ENCODE peak calls at places on chromosomes 11 and 22, in eight cellular contexts. M is iris pigment epithelial cell; D is Kasumi-1; U is stimulated activated CD4-positive, alpha-beta T cell treated with anti-CD3 and anti-CD28 coated beads, Interleukin-2, amount 100 ng/mL, for 4 hours; Y is memory B cell; R is RPMI8226; Z is type B pancreatic cell; J is activated effector memory CD4-positive, alpha-beta T cell treated with Interleukin-2 at 50 U/mL for 16 hours. H is an unnamed sample.

GRCh38 chr11:72613977-72614376 is 60.2 kb downstream of the PDE2A start:
- DNase-seq in M (no peak), D (peak; percentile 98), U (no peak), Y (peak; percentile 72), R (peak; percentile 68), Z (no peak), J (no peak), H (peak; percentile 86)

GRCh38 chr22:32469799-32470212 is 4.8 kb upstream of the FBXO7 start:
- DNase-seq in M (peak; percentile 81), D (no peak), U (no peak), Y (no peak), R (peak; percentile 23), Z (no peak), J (no peak), H (no peak)

GRCh38 chr11:61545341-61545740 is 35.5 kb downstream of the SYT7 start:
- DNase-seq in M (peak; percentile 18), D (peak; percentile 46), U (no peak), Y (no peak), R (peak; percentile 48), Z (no peak), J (no peak), H (peak; percentile 50)

GRCh38 chr11:134702827-134703226 is 290.8 kb upstream of the B3GAT1 start:
- DNase-seq in M (no peak), D (no peak), U (no peak), Y (no peak), R (no peak), Z (no peak), J (no peak), H (no peak)

GRCh38 chr11:63573881-63574855 is 11.0 kb upstream of the PLAAT2 start:
- DNase-seq in M (peak; percentile 72), D (peak; percentile 82), U (no peak), Y (no peak), R (peak; percentile 84), Z (no peak), J (no peak), H (no peak)

GRCh38 chr22:46710842-46711241 is 27.2 kb downstream of the CERK start:
- DNase-seq in M (no peak), D (no peak), U (no peak), Y (no peak), R (no peak), Z (no peak), J (no peak), H (no peak)

GRCh38 chr11:128424867-128425285 is 162.5 kb downstream of the ETS1 start:
- DNase-seq in M (no peak), D (no peak), U (no peak), Y (no peak), R (no peak), Z (no peak), J (no peak), H (no peak)

GRCh38 chr11:804599-804964 is 449 bp downstream of the PIDD1 start:
- DNase-seq in M (no peak), D (no peak), U (no peak), Y (no peak), R (no peak), Z (no peak), J (no peak), H (no peak)

GRCh38 chr22:32348031-32348611 is 9.5 kb upstream of the RFPL3 start:
- DNase-seq in M (no peak), D (no peak), U (no peak), Y (peak; percentile 3), R (no peak), Z (peak; percentile 37), J (no peak), H (no peak)

GRCh38 chr22:46758098-46758497 is 4.4 kb upstream of the TBC1D22A start:
- DNase-seq in M (no peak), D (peak; percentile 9), U (no peak), Y (no peak), R (no peak), Z (no peak), J (no peak), H (no peak)

GRCh38 chr11:73553266-73553665 is 44.6 kb downstream of the FAM168A start:
- DNase-seq in M (no peak), D (no peak), U (no peak), Y (no peak), R (no peak), Z (no peak), J (no peak), H (no peak)

GRCh38 chr11:124069429-124070401 is 28.6 kb upstream of the OR10G7 start:
- DNase-seq in M (peak; percentile 76), D (peak; percentile 73), U (peak; percentile 16), Y (peak; percentile 23), R (peak; percentile 28), Z (no peak), J (no peak), H (no peak)

GRCh38 chr11:64428685-64429084 is 69.7 kb downstream of the RPS6KA4 start:
- DNase-seq in M (no peak), D (no peak), U (no peak), Y (no peak), R (no peak), Z (no peak), J (no peak), H (no peak)

GRCh38 chr11:67441082-67441683 is 2.1 kb downstream of the CORO1B start:
- DNase-seq in M (no peak), D (no peak), U (no peak), Y (peak; percentile 35), R (peak; percentile 46), Z (no peak), J (no peak), H (no peak)

GRCh38 chr11:88979641-88980040 is 86.1 kb downstream of the GRM5 start:
- DNase-seq in M (peak; percentile 60), D (no peak), U (no peak), Y (no peak), R (no peak), Z (no peak), J (no peak), H (no peak)

GRCh38 chr22:34604312-34604711 is 461.6 kb upstream of the ISX start:
- DNase-seq in M (no peak), D (no peak), U (no peak), Y (no peak), R (no peak), Z (no peak), J (no peak), H (no peak)

GRCh38 chr22:33883961-33884808 is 36.1 kb downstream of the LARGE1 start:
- DNase-seq in M (peak; percentile 6), D (no peak), U (no peak), Y (no peak), R (no peak), Z (no peak), J (no peak), H (no peak)

GRCh38 chr22:41681616-41682015 is 7.1 kb downstream of the SNU13 start:
- DNase-seq in M (no peak), D (no peak), U (no peak), Y (no peak), R (no peak), Z (no peak), J (no peak), H (no peak)

GRCh38 chr11:68229601-68230000 is 16.5 kb upstream of the KMT5B start:
- DNase-seq in M (no peak), D (no peak), U (no peak), Y (no peak), R (no peak), Z (no peak), J (no peak), H (no peak)

GRCh38 chr11:33344611-33345010 is 87.4 kb downstream of the HIPK3 start:
- DNase-seq in M (peak; percentile 21), D (peak; percentile 67), U (no peak), Y (no peak), R (no peak), Z (no peak), J (no peak), H (no peak)

GRCh38 chr11:121964591-121964990 is 151.4 kb downstream of the BLID start:
- DNase-seq in M (peak; percentile 83), D (no peak), U (no peak), Y (no peak), R (no peak), Z (no peak), J (no peak), H (no peak)

GRCh38 chr11:75925785-75926164 is 110.8 kb downstream of the UVRAG start:
- DNase-seq in M (peak; percentile 28), D (no peak), U (no peak), Y (no peak), R (no peak), Z (no peak), J (no peak), H (no peak)

GRCh38 chr11:3165152-3165705 is at the start of gene OSBPL5:
- DNase-seq in M (peak; percentile 68), D (peak; percentile 7), U (peak; percentile 16), Y (no peak), R (peak; percentile 57), Z (no peak), J (peak; percentile 23), H (no peak)

GRCh38 chr22:26986051-26986881 is 328.9 kb downstream of the MIAT start:
- DNase-seq in M (no peak), D (no peak), U (no peak), Y (no peak), R (no peak), Z (no peak), J (no peak), H (no peak)

GRCh38 chr11:116144387-116144958 is 628.3 kb downstream of the BUD13 start:
- DNase-seq in M (no peak), D (no peak), U (no peak), Y (no peak), R (peak; percentile 12), Z (no peak), J (no peak), H (no peak)

GRCh38 chr11:9971894-9972293 is 308.0 kb downstream of the SWAP70 start:
- DNase-seq in M (no peak), D (no peak), U (no peak), Y (no peak), R (no peak), Z (no peak), J (no peak), H (no peak)

GRCh38 chr11:69044111-69045013 is 4.4 kb upstream of the TPCN2 start:
- DNase-seq in M (peak; percentile 71), D (peak; percentile 52), U (no peak), Y (no peak), R (peak; percentile 73), Z (no peak), J (no peak), H (no peak)

GRCh38 chr22:46509416-46510089 is 27.9 kb downstream of the CELSR1 start:
- DNase-seq in M (no peak), D (no peak), U (no peak), Y (no peak), R (no peak), Z (no peak), J (no peak), H (no peak)

GRCh38 chr11:130473795-130474377 is 25.4 kb downstream of the ADAMTS15 start:
- DNase-seq in M (no peak), D (no peak), U (no peak), Y (no peak), R (no peak), Z (no peak), J (no peak), H (no peak)

GRCh38 chr22:27677895-27678458 is 123.6 kb downstream of the MN1 start:
- DNase-seq in M (no peak), D (no peak), U (no peak), Y (no peak), R (no peak), Z (no peak), J (no peak), H (no peak)

GRCh38 chr11:130209128-130209932 is 49.7 kb downstream of the ST14 start:
- DNase-seq in M (no peak), D (no peak), U (no peak), Y (no peak), R (no peak), Z (peak; percentile 66), J (no peak), H (no peak)

GRCh38 chr11:65584723-65585171 is 8.9 kb downstream of the EHBP1L1 start:
- DNase-seq in M (no peak), D (no peak), U (no peak), Y (no peak), R (no peak), Z (no peak), J (no peak), H (no peak)

GRCh38 chr11:41851743-41852142 is 392.3 kb upstream of the LRRC4C start:
- DNase-seq in M (no peak), D (no peak), U (no peak), Y (no peak), R (no peak), Z (no peak), J (no peak), H (no peak)

GRCh38 chr11:89443366-89444303 is 47.5 kb downstream of the NOX4 start:
- DNase-seq in M (peak; percentile 29), D (no peak), U (no peak), Y (no peak), R (no peak), Z (no peak), J (no peak), H (no peak)

H was measured in GM12892.